ENCODE peak calls at places on chromosomes 12 and 14, in five cellular contexts. B, S, I, Z and J are unnamed samples.

GRCh38 chr14:101839236-101839635 is 77.7 kb downstream of the PPP2R5C start:
- DNase-seq in B (no peak), S (no peak), I (no peak), Z (no peak), J (no peak)

GRCh38 chr14:69152944-69153847 is at the start of gene DCAF5:
- DNase-seq in B (peak), S (peak), I (peak), Z (peak), J (peak)

GRCh38 chr12:38374751-38375150 is 58.2 kb downstream of the ALG10B start:
- DNase-seq in B (no peak), S (no peak), I (no peak), Z (no peak), J (no peak)

GRCh38 chr12:27434673-27435565 is 11.6 kb upstream of the SMCO2 start:
- DNase-seq in B (no peak), S (peak), I (no peak), Z (no peak), J (no peak)

GRCh38 chr12:93773122-93773871 is 96.1 kb downstream of the CRADD start:
- DNase-seq in B (no peak), S (peak), I (no peak), Z (no peak), J (no peak)

GRCh38 chr12:99984271-99985128 is at the start of gene ANKS1B:
- DNase-seq in B (peak), S (peak), I (peak), Z (no peak), J (peak)

GRCh38 chr12:56128669-56129209 is 672 bp downstream of the ESYT1 start:
- DNase-seq in B (no peak), S (no peak), I (no peak), Z (no peak), J (no peak)

GRCh38 chr12:2841056-2841455 is 6.2 kb upstream of the NRIP2 start:
- DNase-seq in B (no peak), S (no peak), I (no peak), Z (no peak), J (no peak)

GRCh38 chr14:49950275-49951250 is 57.7 kb downstream of the ARF6 start:
- DNase-seq in B (no peak), S (no peak), I (peak), Z (no peak), J (no peak)

DNA sequence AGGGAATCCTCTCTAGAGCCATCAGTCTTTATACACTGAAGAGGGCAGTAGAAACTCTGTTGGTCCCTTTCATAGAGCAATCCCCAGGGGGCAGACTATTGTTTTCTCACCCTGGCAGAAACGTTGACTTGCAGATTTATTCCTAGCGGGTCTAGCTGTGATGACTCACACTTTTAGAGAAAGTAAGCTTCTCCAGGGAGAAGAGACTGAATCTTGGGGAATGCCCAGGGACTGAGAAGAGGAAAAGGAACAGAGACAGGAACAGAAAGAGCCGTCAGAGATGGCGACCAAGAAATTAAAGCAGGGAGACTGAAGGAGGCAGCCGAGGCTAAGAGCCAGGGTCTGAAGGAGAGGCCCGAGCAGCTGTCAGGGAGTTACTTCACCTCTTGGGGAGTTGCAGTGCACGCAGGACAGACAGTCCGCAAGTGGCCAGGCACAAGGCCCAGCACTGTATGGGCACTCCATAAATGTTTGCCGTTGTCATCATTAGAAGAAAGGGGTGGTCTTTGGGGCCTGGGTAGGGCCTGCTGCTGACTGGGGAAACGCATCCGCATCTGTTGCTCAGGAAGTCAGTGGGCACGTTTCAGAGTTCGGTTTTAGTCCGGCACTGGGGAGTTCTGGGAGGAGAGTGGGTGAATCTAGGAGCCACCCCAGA is 13.0 kb downstream of the PLEKHG6 start:
- DNase-seq in B (no peak), S (peak), I (peak), Z (no peak), J (no peak)
- TF ChIP-seq CTCF in B (peak), S (peak), I (peak), Z (no peak), J (peak)

GRCh38 chr12:43338848-43339526 is 213.0 kb downstream of the ADAMTS20 start:
- DNase-seq in B (no peak), S (peak), I (no peak), Z (no peak), J (no peak)
- TF ChIP-seq CTCF in B (peak), S (peak), I (peak), Z (no peak), J (peak)

GRCh38 chr12:80709811-80710726 is 2.6 kb downstream of the MYF6 start:
- DNase-seq in B (no peak), S (peak), I (no peak), Z (no peak), J (no peak)
- TF ChIP-seq CTCF in B (no peak), S (peak), I (no peak), Z (no peak), J (peak)

DNA sequence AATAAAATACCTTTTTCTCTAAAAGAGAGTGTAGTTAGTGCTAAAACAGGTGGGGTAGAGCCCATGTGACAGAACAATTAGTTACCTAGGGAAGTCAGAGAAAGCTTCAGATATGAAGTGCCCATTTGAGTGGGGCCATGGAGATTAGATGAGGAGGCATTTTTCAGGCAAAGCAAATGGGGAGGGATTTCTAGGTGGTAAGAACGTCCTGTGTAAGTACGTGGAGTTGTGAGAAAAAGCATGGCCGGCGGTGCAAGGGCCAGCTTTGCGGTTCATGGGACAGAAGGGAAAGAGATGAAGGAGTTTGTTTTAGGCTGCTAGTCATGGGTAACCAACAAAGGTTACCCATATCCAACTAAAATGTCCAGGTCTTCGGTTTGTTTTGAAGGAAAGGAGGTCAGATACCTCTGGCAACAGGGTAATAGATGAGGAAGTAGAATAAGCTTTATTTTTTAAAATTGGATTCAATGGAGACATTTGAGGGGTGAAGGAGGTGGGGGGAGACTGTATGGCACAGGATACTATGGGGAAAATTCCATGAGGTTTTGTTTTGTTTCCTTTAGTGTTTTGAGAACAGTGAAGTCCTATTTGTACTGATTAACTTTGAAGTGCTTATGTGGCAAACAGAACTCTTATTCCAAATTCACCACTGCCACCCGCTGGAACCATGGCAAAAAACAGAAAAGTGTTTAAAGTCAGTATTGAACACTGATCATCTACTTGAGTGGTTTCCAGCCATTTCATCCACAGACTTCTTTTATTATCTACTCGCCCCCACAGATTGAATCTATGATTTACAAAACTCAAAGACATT is 10.0 kb upstream of the SNRPF start:
- DNase-seq in B (no peak), S (peak), I (peak), Z (no peak), J (no peak)
- TF ChIP-seq CTCF in B (peak), S (peak), I (peak), Z (no peak), J (peak)

GRCh38 chr12:69649529-69649928 is 38.8 kb upstream of the LRRC10 start:
- DNase-seq in B (no peak), S (no peak), I (no peak), Z (no peak), J (no peak)
- TF ChIP-seq CTCF in B (no peak), S (no peak), I (no peak), Z (no peak), J (no peak)

DNA sequence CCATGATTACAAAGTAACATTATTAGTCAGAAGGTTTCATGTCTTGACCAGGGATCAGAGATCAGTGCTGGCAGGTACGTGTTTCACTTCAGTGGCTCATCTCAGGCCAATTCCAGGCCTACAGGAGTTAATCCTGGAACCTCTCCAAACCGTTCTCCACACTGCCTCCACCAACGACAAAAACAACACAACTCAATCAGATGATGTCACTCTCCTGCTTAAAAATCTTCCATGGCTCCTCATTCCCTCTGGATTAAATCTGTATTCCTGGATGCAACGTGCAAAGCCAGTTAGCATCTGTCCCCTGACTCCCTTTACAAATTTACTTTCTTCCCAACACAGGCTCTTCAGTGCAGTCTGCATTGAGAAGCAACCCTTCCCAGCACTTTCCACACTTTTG is 34.3 kb upstream of the TXNRD1 start:
- DNase-seq in B (no peak), S (peak), I (no peak), Z (no peak), J (no peak)
- TF ChIP-seq CTCF in B (no peak), S (no peak), I (no peak), Z (no peak), J (no peak)

DNA sequence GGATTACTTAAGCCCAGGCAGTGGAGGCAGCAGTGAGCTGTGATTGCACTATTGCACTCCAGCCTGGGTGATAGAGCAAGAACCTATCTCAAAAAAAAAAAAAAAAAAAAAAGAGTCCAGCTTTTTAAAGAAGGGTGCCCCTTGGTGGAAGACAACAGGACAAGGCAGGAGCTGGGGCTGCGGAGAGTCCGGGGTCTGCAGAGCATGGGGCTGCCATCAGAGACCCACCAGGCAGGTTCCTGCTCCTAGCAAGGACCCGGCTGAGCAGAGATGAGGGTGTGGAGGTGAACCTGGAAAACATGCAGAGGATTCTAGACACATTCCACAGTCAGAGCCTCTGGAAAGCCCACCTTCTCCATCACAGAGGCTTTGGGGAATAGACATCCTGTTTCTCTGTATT is 21.0 kb upstream of the CIPC start:
- DNase-seq in B (no peak), S (peak), I (no peak), Z (no peak), J (no peak)
- TF ChIP-seq CTCF in B (no peak), S (peak), I (no peak), Z (no peak), J (no peak)

DNA sequence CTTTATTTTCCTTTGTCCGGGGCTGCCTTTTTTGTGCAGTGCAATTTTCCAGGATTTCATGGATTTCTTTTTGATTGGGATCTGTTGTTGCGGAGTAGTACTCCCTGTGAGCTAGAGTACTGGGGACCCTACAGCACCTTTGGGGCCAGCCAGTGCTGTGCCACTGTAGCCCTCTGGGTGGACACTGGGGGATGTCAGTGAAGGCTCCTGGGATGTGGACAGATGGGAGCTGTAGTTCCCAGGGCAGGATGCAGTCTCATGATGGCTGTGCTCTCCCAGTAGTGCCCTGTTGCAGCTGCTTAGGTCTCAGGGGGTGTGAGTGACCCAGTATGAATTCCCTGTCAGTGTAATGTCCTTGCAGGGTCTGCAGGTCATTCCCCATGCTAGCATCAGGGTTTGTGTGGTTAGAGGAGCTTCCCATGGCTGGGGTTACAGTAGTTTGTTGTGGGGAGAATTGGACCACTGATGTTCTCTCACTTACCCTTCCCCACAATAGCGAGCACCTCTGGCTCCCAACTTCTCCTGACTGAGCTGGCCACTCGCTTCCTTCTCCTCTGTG is 72.2 kb downstream of the BRMS1L start:
- DNase-seq in B (peak), S (no peak), I (no peak), Z (no peak), J (no peak)
- TF ChIP-seq CTCF in B (no peak), S (no peak), I (no peak), Z (no peak), J (no peak)

GRCh38 chr12:123940627-123940966 is 32.0 kb downstream of the CCDC92 start:
- DNase-seq in B (no peak), S (no peak), I (no peak), Z (no peak), J (no peak)

GRCh38 chr12:123937707-123938600 is 34.7 kb downstream of the CCDC92 start:
- DNase-seq in B (no peak), S (no peak), I (no peak), Z (no peak), J (no peak)

GRCh38 chr12:123936956-123937706 is 35.5 kb downstream of the CCDC92 start:
- DNase-seq in B (no peak), S (no peak), I (no peak), Z (no peak), J (no peak)

GRCh38 chr12:123939716-123940626 is 32.7 kb downstream of the CCDC92 start:
- DNase-seq in B (peak), S (no peak), I (no peak), Z (no peak), J (no peak)

DNA sequence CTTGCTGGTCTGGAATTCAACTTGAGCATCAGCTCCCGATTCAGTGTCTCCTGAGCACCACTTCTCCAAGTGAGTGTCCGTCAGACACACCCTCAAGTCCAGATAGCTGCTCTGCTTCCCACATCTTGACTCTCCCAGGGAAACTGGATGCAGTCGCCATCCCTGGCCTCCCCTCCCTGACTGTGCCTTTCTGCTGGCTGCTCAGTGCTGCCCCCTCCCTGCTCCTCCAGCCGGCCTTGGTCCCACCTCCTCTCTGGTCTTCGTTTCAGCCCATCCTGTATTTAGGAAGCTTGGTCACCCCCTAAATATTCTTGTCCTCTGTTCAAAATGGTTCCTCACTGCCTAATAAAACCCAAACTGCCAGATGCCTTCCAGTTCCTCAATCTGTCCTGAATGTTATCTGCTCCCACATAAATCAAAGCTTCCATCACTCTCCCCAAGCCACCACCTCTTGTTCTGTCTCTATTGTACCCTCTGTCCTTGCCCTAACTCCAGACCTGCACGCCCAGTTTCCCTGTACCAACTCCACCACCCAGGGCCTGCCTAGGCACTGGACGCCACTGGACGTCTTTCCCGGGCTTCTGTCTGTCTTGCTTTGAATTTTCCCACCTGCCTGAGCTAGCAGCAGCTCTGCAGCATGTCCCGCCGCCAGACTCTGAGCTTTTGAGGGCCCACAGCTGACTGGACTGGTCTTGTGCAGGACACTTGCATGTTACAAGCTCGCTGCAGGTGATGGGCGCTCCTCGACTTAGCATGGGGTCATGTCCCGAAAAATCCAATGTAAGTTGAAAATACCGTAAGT is 33.8 kb downstream of the CCDC92 start:
- DNase-seq in B (no peak), S (peak), I (no peak), Z (no peak), J (no peak)
- TF ChIP-seq CTCF in B (no peak), S (peak), I (no peak), Z (no peak), J (peak)